ENCODE peak calls at places on chromosome 5, in seven cellular contexts. R is astrocyte of the spinal cord, C is mesothelial cell of epicardium, N is right lobe of liver, F is AG08396, Y is iPS-NIHi11, B is NCI-H345. Q is an unnamed sample.
A peak's percentile ranks its signal among the peaks of the same experiment; 100 is the strongest.

GRCh38 chr5:72280655-72281069 is 39.4 kb downstream of the MRPS27 start:
- DNase-seq in R (peak; percentile 72), C (no peak), N (no peak), F (peak; percentile 37), Y (peak; percentile 51), B (no peak), Q (no peak)

GRCh38 chr5:95861858-95862561 is 39.5 kb upstream of the GLRX start:
- DNase-seq in R (peak; percentile 75), C (no peak), N (no peak), F (no peak), Y (no peak), B (no peak), Q (no peak)

GRCh38 chr5:146025108-146025507 is 80.3 kb downstream of the PLAC8L1 start:
- DNase-seq in R (no peak), C (no peak), N (no peak), F (no peak), Y (no peak), B (no peak), Q (no peak)

GRCh38 chr5:157986431-157986990 is 127.6 kb upstream of the CLINT1 start:
- DNase-seq in R (no peak), C (no peak), N (no peak), F (no peak), Y (no peak), B (no peak), Q (no peak)

GRCh38 chr5:61252643-61252925 is 79.5 kb upstream of the ZSWIM6 start:
- DNase-seq in R (no peak), C (no peak), N (no peak), F (no peak), Y (no peak), B (no peak), Q (no peak)

GRCh38 chr5:79133121-79133656 is 21.6 kb downstream of the BHMT start:
- DNase-seq in R (peak; percentile 73), C (no peak), N (no peak), F (peak; percentile 11), Y (no peak), B (peak; percentile 56), Q (peak; percentile 36)

GRCh38 chr5:920321-920720 is 27.6 kb downstream of the TRIP13 start:
- DNase-seq in R (no peak), C (no peak), N (no peak), F (no peak), Y (no peak), B (no peak), Q (no peak)

GRCh38 chr5:143172736-143173135 is 230.8 kb downstream of the NR3C1 start:
- DNase-seq in R (no peak), C (no peak), N (no peak), F (no peak), Y (no peak), B (no peak), Q (no peak)

Q was measured in NCI-H1436.